ENCODE peak calls at places on chromosomes 4 and X, in six cellular contexts. O is stomach, M is left lung, L is astrocyte of the spinal cord, I is esophagus squamous epithelium, Y is heart left ventricle. P is an unnamed sample.

GRCh38 chr4:140426610-140427103 is 791 bp downstream of the CLGN start:
- DNase-seq in Y (peak; percentile 72), L (peak; percentile 18), I (no peak), O (no peak), M (no peak), P (peak; percentile 52)

GRCh38 chr4:94978904-94979303 is 221.1 kb downstream of the BMPR1B start:
- DNase-seq in M (no peak), I (no peak), O (no peak), L (peak; percentile 78), Y (no peak), P (no peak)

GRCh38 chrX:74371823-74372222 is 49.5 kb upstream of the SLC16A2 start:
- DNase-seq in I (no peak), M (no peak), Y (no peak), L (no peak), O (no peak), P (no peak)

GRCh38 chr4:55733874-55734437 is 85.6 kb upstream of the EXOC1L start:
- DNase-seq in Y (peak; percentile 50), I (no peak), O (peak; percentile 91), L (peak; percentile 36), M (peak; percentile 79), P (peak; percentile 73)

GRCh38 chr4:105147226-105148151 is 813 bp downstream of the TET2 start:
- DNase-seq in L (peak; percentile 69), I (no peak), O (peak; percentile 32), M (peak; percentile 56), Y (peak; percentile 21), P (peak; percentile 45)

GRCh38 chrX:131366387-131366786 is 77.3 kb upstream of the IGSF1 start:
- DNase-seq in L (no peak), M (no peak), O (no peak), I (no peak), Y (no peak), P (no peak)

GRCh38 chr4:164012396-164013027 is 518.0 kb downstream of the TMA16 start:
- DNase-seq in I (no peak), Y (no peak), O (peak; percentile 48), L (peak; percentile 33), M (no peak), P (peak; percentile 5)

GRCh38 chr4:33715996-33716395 is 2528.3 kb downstream of the ARAP2 start:
- DNase-seq in I (no peak), L (peak; percentile 91), M (no peak), Y (no peak), O (no peak), P (no peak)

GRCh38 chr4:107862658-107863057 is 37.9 kb downstream of the SGMS2 start:
- DNase-seq in I (no peak), M (no peak), O (peak; percentile 49), Y (no peak), L (peak; percentile 68), P (no peak)

GRCh38 chr4:55435136-55435535 is 39.4 kb downstream of the TMEM165 start:
- DNase-seq in Y (no peak), M (no peak), L (peak; percentile 25), I (no peak), O (no peak), P (no peak)

GRCh38 chr4:141702472-141703182 is 66.2 kb downstream of the IL15 start:
- DNase-seq in O (no peak), Y (peak; percentile 54), M (no peak), I (no peak), L (peak; percentile 23), P (peak; percentile 73)

GRCh38 chr4:106238819-106239420 is 77.1 kb downstream of the TBCK start:
- DNase-seq in M (no peak), O (no peak), L (peak; percentile 49), I (no peak), Y (no peak), P (peak; percentile 21)

GRCh38 chr4:101763576-101763975 is 27.0 kb upstream of the BANK1 start:
- DNase-seq in L (no peak), O (no peak), M (no peak), I (no peak), Y (no peak), P (no peak)

GRCh38 chr4:153622778-153623240 is 61.3 kb upstream of the TLR2 start:
- DNase-seq in I (no peak), Y (no peak), L (no peak), M (no peak), O (no peak), P (no peak)

GRCh38 chr4:138181288-138181687 is 60.9 kb downstream of the SLC7A11 start:
- DNase-seq in L (peak; percentile 72), O (no peak), I (no peak), Y (no peak), M (no peak), P (no peak)

GRCh38 chr4:140367738-140368137 is 5.7 kb upstream of the SCOC start:
- DNase-seq in L (peak; percentile 61), I (no peak), M (no peak), Y (no peak), O (no peak), P (no peak)

DNA sequence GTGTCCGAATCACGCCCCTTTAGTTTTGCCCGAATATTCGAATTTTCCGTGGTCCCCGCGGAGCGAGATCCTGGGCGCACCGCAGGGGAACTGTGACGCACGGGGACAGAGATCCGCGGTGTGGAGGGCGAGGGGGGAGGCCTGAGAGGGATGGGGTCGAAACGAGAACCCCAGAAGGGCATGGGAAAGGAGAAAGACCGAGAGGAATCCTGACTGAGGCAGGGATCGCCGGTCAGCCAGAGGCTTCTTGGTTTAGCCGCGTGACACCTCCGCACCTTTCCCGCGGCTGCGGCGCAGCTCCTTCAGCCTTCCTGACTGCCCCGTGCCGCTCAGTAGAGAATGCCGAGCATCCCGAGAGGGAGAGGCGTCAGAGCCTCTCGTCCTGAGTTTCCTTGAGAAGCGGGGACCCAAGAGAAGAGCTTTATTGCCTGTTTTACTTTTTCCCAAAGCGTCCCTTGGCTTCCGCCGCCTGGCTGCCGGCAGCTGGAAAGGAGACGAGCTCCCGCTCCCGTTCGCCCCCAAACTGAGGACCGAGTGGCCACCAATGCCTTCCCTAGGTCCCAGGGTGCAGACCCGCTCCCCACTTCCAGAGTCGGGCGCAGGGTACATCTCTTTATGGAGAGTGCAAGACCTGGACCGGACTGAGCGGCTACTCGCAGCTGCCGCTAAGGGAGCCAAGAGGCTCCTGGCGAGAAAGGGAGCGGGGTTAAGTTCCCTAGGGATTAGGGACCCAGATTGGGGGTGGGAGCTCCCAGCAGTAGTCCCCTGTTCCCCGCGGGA is 911 bp upstream of the GPR50 start:
- DNase-seq in L (no peak), Y (no peak), M (no peak), O (no peak), I (no peak), P (no peak)
- H3K4me3 ChIP-seq in L (no peak overlapping the region), Y (no peak overlapping the region), M (no peak overlapping the region), O (no peak overlapping the region), I (no peak overlapping the region), P (no peak overlapping the region)

GRCh38 chrX:136656596-136656995 is 8.6 kb downstream of the CD40LG start:
- DNase-seq in I (no peak), O (no peak), M (no peak), L (no peak), Y (no peak), P (no peak)
- H3K4me3 ChIP-seq in I (no peak overlapping the region), O (no peak overlapping the region), M (no peak overlapping the region), L (no peak overlapping the region), Y (no peak overlapping the region), P (no peak overlapping the region)

DNA sequence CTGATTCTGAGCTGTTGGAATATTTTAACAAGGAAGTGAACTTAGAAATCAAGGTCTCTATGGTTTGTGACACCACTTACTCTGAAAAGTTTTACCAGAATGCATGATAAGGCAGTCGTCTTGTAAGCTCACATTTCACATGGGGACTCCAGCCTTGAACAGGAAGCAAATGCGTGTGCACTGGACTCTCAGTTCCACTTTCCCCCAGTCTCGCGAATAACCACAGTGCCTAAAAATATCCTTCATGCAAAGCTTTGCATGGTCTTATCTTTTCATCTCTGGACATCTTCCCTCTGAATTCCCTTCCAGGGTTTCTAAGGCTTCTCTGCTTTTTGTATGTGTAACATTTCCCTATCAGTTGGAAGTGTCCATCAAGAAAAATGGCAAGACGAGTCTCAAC is 581.8 kb downstream of the NLGN4X start:
- DNase-seq in O (no peak), Y (no peak), M (no peak), L (no peak), I (peak; percentile 0), P (no peak)
- H3K4me3 ChIP-seq in O (no peak overlapping the region), Y (no peak overlapping the region), M (no peak overlapping the region), L (no peak overlapping the region), I (no peak overlapping the region), P (no peak overlapping the region)

GRCh38 chr4:1261107-1261928 is 12.4 kb upstream of the CTBP1 start:
- DNase-seq in L (no peak), Y (no peak), M (peak; percentile 61), I (no peak), O (no peak), P (no peak)

GRCh38 chr4:1265351-1265750 is 16.4 kb upstream of the CTBP1 start:
- DNase-seq in L (no peak), Y (no peak), M (no peak), I (no peak), O (no peak), P (no peak)

GRCh38 chr4:1269209-1269608 is 20.3 kb upstream of the CTBP1 start:
- DNase-seq in M (no peak), I (no peak), L (no peak), Y (no peak), O (no peak), P (no peak)

GRCh38 chr4:1264942-1265341 is 16.0 kb upstream of the CTBP1 start:
- DNase-seq in L (no peak), O (no peak), M (no peak), Y (no peak), I (no peak), P (no peak)

DNA sequence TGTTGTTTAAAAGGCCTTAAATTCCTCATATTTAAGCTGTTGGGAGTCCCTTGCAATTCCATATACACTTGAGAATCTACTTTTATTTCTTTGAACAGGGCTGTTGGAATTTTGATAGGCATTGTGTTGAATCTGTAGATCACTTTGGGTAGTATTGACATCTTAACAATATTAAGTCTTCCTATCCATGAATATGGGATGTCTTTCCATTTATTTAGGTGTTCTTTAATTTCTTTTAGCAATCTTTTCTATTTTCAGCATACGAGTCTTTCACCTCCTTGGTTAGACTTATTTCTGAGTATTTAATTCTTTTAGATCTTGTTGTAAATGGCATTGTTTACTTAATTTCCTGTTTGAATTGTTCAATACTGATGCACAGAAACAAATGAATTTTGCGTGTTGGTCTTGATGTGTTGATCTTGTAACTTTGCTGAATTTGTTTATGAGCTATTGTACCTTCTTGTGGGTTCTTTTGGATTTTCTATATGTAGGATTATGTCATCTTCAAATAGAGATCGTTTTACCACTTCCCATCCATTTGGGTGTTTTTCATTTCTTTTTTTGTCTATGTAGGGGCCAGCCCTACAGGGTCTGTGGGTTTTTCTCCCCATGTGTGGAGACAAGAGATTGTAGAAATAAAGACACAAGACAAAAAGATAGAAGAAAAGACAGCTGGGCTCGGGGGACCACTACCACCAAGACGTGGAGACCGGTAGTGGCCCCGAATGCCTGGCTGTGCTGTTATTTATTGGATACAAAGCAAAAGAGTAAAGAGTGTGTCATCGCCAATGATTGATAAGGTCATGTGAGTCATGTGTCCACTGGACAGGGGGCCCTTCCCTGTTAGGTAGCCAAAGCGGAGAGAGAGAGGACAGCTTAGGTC is 18.2 kb upstream of the CTBP1 start:
- DNase-seq in Y (no peak), O (no peak), L (no peak), I (no peak), M (no peak), P (no peak)
- H3K4me3 ChIP-seq in Y (no peak overlapping the region), O (no peak overlapping the region), L (no peak overlapping the region), I (no peak overlapping the region), M (no peak overlapping the region), P (no peak overlapping the region)

DNA sequence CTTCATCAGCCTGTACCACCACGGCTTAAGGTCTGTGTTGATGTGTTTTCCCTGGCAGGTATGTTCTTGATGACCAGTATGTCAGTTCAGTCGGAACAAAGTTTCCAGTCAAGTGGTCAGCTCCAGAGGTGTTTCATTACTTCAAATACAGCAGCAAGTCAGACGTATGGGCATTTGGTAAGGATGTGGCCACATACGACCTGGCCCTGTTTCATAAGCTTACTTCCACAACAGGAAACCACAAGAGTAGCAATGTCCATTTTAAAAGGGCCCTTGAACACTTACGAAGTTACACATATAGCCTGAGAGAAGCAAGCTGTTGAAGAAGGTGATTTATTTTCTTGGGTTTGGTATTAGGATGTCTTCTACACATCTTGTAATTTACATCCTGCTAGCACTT is 46.1 kb downstream of the BMX start:
- DNase-seq in O (no peak), I (no peak), M (no peak), Y (no peak), L (no peak), P (no peak)
- H3K4me3 ChIP-seq in O (no peak overlapping the region), I (no peak overlapping the region), M (no peak overlapping the region), Y (no peak overlapping the region), L (no peak overlapping the region), P (no peak overlapping the region)